ENCODE peak calls at places on chromosomes 7 and 10, in seven cellular contexts. X, Z, K, P, R, F and I are unnamed samples.

GRCh38 chr10:124150189-124150806 is 56.9 kb upstream of the CHST15 start:
- DNase-seq in F (no peak), Z (no peak), P (no peak), R (no peak), X (no peak), K (no peak), I (peak; percentile 22)

GRCh38 chr10:120644549-120645410 is 187.8 kb downstream of the PLPP4 start:
- DNase-seq in X (no peak), F (no peak), Z (no peak), P (no peak), K (peak; percentile 22), R (no peak), I (no peak)

GRCh38 chr7:66454600-66455225 is 174.0 kb upstream of the KCTD7 start:
- DNase-seq in P (no peak), K (no peak), Z (no peak), X (no peak), R (no peak), F (no peak), I (no peak)

GRCh38 chr10:19640864-19641263 is 175.4 kb upstream of the PLXDC2 start:
- DNase-seq in X (no peak), K (no peak), Z (no peak), R (no peak), F (no peak), P (no peak), I (no peak)

GRCh38 chr10:49649936-49650723 is 29.3 kb upstream of the C10orf53 start:
- DNase-seq in X (no peak), F (peak; percentile 7), R (no peak), P (no peak), Z (no peak), K (no peak), I (no peak)

GRCh38 chr10:70832852-70833542 is 17.2 kb downstream of the SGPL1 start:
- DNase-seq in P (no peak), R (peak; percentile 89), K (peak; percentile 98), Z (peak; percentile 93), X (no peak), F (no peak), I (no peak)

GRCh38 chr10:111934926-111935325 is 248.6 kb downstream of the GPAM start:
- DNase-seq in F (no peak), K (no peak), P (no peak), R (no peak), Z (no peak), X (no peak), I (no peak)

GRCh38 chr7:38413784-38414183 is 140.3 kb upstream of the TARP start:
- DNase-seq in Z (no peak), F (no peak), R (no peak), P (no peak), X (no peak), K (no peak), I (no peak)

GRCh38 chr7:121054925-121055324 is 66.4 kb downstream of the CPED1 start:
- DNase-seq in Z (no peak), F (no peak), X (no peak), P (no peak), K (no peak), R (no peak), I (no peak)

GRCh38 chr10:110203500-110204455 is 3.6 kb upstream of the MXI1 start:
- DNase-seq in Z (no peak), K (no peak), X (no peak), F (no peak), P (no peak), R (no peak), I (no peak)

GRCh38 chr7:30800785-30801252 is 29.6 kb downstream of the MINDY4 start:
- DNase-seq in Z (peak; percentile 86), R (peak; percentile 90), K (peak; percentile 65), P (no peak), X (peak; percentile 25), F (peak; percentile 60), I (no peak)

GRCh38 chr10:61000769-61001730 is 57.1 kb upstream of the RHOBTB1 start:
- DNase-seq in P (no peak), Z (peak; percentile 16), F (no peak), X (no peak), R (peak; percentile 12), K (peak; percentile 51), I (peak; percentile 73)

GRCh38 chr7:151139071-151139521 is 28.4 kb downstream of the GBX1 start:
- DNase-seq in P (no peak), K (no peak), R (no peak), F (peak; percentile 34), Z (no peak), X (no peak), I (peak; percentile 53)

GRCh38 chr7:51352174-51353145 is 35.9 kb upstream of the COBL start:
- DNase-seq in X (no peak), F (no peak), P (no peak), K (no peak), R (no peak), Z (no peak), I (no peak)

GRCh38 chr10:87952612-87953011 is 89.2 kb downstream of the PTEN start:
- DNase-seq in P (no peak), Z (no peak), F (no peak), R (no peak), K (no peak), X (no peak), I (no peak)

GRCh38 chr7:116041615-116042014 is 11.1 kb upstream of the TFEC start:
- DNase-seq in P (peak; percentile 12), R (no peak), X (no peak), K (no peak), Z (no peak), F (no peak), I (no peak)

DNA sequence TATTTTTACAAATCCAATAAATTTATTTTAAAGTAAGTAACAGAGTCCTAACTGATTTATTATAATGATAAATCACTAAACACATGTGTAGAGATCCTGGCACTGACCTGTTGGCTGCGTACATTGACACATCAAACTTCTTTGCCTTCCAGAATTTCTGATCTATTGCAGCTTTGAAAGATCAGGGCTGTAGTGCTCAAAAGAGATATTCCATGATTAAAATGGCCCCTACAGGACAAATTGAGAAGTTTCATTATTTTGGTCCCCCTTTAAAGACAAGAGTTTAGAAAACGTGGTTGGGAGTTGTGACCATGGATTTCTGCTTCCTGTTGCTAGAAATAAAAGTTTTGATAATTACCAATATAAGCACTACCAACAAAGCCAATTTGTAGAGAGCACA is 87.7 kb upstream of the PDK4 start:
- DNase-seq in Z (peak; percentile 22), K (peak; percentile 7), F (no peak), R (peak; percentile 78), X (no peak), P (no peak), I (no peak)
- TF ChIP-seq CTCF in Z (peak; percentile 27), K (peak; percentile 58), F (peak; percentile 90), R (peak; percentile 42), X (peak; percentile 67), P (peak; percentile 36), I (peak; percentile 53)

DNA sequence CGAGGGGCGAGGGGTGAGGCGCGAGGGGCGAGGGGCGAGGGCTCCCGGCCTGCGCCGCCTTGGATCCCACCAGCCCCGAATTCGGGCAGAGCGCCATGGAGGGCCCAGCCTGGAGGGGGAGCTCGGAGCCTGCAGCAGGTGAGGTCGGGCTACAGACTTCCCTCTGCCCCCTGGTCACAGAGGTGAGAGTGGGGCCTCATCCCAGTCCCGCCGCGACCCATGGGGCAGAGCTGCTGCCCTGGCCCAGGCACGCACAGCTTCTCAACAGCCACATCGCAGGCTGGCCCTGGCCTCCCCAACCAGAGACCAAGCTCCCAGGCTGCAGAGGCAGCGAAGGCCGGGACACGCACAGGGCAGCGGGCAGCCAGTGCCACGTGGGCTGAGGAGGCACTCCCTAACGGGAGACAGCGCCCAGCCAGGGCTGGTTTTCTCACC is 191.8 kb downstream of the PTPRN2 start:
- DNase-seq in P (no peak), K (no peak), F (no peak), Z (no peak), R (no peak), X (no peak), I (no peak)
- TF ChIP-seq CTCF in P (no peak), K (no peak), F (no peak), Z (no peak), R (no peak), X (no peak), I (no peak)

GRCh38 chr10:106571216-106571954 is 593.1 kb downstream of the SORCS1 start:
- DNase-seq in Z (peak; percentile 57), K (peak; percentile 35), P (no peak), X (no peak), F (no peak), R (peak; percentile 75), I (no peak)
- TF ChIP-seq CTCF in Z (peak; percentile 67), K (peak; percentile 54), P (peak; percentile 30), X (no peak), F (peak; percentile 55), R (peak; percentile 69), I (peak; percentile 39)

GRCh38 chr7:76359111-76359986 is 558 bp upstream of the YWHAG start:
- DNase-seq in X (peak; percentile 95), P (peak; percentile 96), R (peak; percentile 99), Z (peak; percentile 96), K (peak; percentile 97), F (peak; percentile 99), I (peak; percentile 100)
- TF ChIP-seq CTCF in X (peak; percentile 65), P (peak; percentile 82), R (peak; percentile 71), Z (peak; percentile 51), K (peak; percentile 65), F (peak; percentile 90), I (peak; percentile 55)